ENCODE peak calls at places on chromosomes 7 and 10, in five cellular contexts. P is right atrium auricular region, M is Calu3, Q is suprapubic skin, B is astrocyte. I is an unnamed sample.

GRCh38 chr7:8217200-8218068 is 44.5 kb downstream of the ICA1 start:
- DNase-seq in P (no peak), M (peak; percentile 59), Q (no peak), B (peak; percentile 38), I (no peak)

GRCh38 chr7:121531175-121532070 is 135.3 kb upstream of the FAM3C start:
- DNase-seq in P (no peak), M (no peak), Q (no peak), B (peak; percentile 72), I (no peak)

GRCh38 chr7:34718867-34719266 is 60.8 kb downstream of the NPSR1 start:
- DNase-seq in P (no peak), M (no peak), Q (no peak), B (no peak), I (no peak)

GRCh38 chr7:15341811-15342210 is 220.0 kb downstream of the AGMO start:
- DNase-seq in P (no peak), M (no peak), Q (no peak), B (no peak), I (no peak)

GRCh38 chr7:141016349-141016748 is 1.6 kb upstream of the MRPS33 start:
- DNase-seq in P (no peak), M (no peak), Q (no peak), B (no peak), I (no peak)

GRCh38 chr7:49228447-49228846 is 304.1 kb downstream of the CDC14C start:
- DNase-seq in P (no peak), M (no peak), Q (no peak), B (no peak), I (no peak)

GRCh38 chr7:123961731-123962130 is 36.7 kb downstream of the SPAM1 start:
- DNase-seq in P (no peak), M (no peak), Q (no peak), B (no peak), I (no peak)

GRCh38 chr10:97943294-97943693 is 87.1 kb downstream of the CRTAC1 start:
- DNase-seq in P (no peak), M (no peak), Q (no peak), B (no peak), I (no peak)

GRCh38 chr10:100303724-100304319 is 17.3 kb upstream of the BLOC1S2 start:
- DNase-seq in P (no peak), M (no peak), Q (no peak), B (peak; percentile 14), I (no peak)

GRCh38 chr7:2169923-2170575 is 62.7 kb downstream of the MAD1L1 start:
- DNase-seq in P (peak; percentile 50), M (no peak), Q (no peak), B (no peak), I (no peak)

GRCh38 chr7:90551036-90551435 is 45.1 kb upstream of the CDK14 start:
- DNase-seq in P (no peak), M (peak; percentile 9), Q (no peak), B (no peak), I (no peak)

GRCh38 chr7:28433039-28433438 is 20.7 kb downstream of the CREB5 start:
- DNase-seq in P (no peak), M (no peak), Q (no peak), B (no peak), I (no peak)

GRCh38 chr10:76882245-76882644 is 755.4 kb downstream of the KCNMA1 start:
- DNase-seq in P (no peak), M (no peak), Q (no peak), B (no peak), I (no peak)

GRCh38 chr10:131971591-131971990 is 10.1 kb downstream of the BNIP3 start:
- DNase-seq in P (no peak), M (no peak), Q (no peak), B (no peak), I (no peak)

GRCh38 chr7:129678606-129679005 is 67.1 kb downstream of the NRF1 start:
- DNase-seq in P (no peak), M (no peak), Q (no peak), B (no peak), I (no peak)

GRCh38 chr7:106279425-106280182 is 5.2 kb downstream of the NAMPT start:
- DNase-seq in P (no peak), M (peak; percentile 40), Q (no peak), B (no peak), I (no peak)

GRCh38 chr10:98260752-98261151 is 7.2 kb downstream of the LOXL4 start:
- DNase-seq in P (peak; percentile 52), M (no peak), Q (no peak), B (no peak), I (peak; percentile 66)

GRCh38 chr10:7797582-7797981 is 9.6 kb downstream of the ATP5F1C start:
- DNase-seq in P (no peak), M (peak; percentile 54), Q (no peak), B (peak; percentile 97), I (no peak)

GRCh38 chr10:13681095-13681494 is 94.3 kb downstream of the PRPF18 start:
- DNase-seq in P (no peak), M (no peak), Q (no peak), B (no peak), I (no peak)

GRCh38 chr10:27383595-27384542 is 120.2 kb upstream of the RAB18 start:
- DNase-seq in P (no peak), M (peak; percentile 10), Q (no peak), B (peak; percentile 8), I (no peak)

GRCh38 chr7:100211342-100211780 is 8.4 kb upstream of the PVRIG start:
- DNase-seq in P (no peak), M (no peak), Q (no peak), B (no peak), I (no peak)

GRCh38 chr7:2626498-2627117 is 5.2 kb upstream of the TTYH3 start:
- DNase-seq in P (no peak), M (no peak), Q (no peak), B (peak; percentile 85), I (no peak)

GRCh38 chr7:103521917-103522316 is 75.9 kb upstream of the SLC26A5 start:
- DNase-seq in P (no peak), M (no peak), Q (no peak), B (no peak), I (no peak)

GRCh38 chr7:44801890-44802289 is 5.4 kb downstream of the PPIA start:
- DNase-seq in P (no peak), M (no peak), Q (no peak), B (peak; percentile 63), I (no peak)

GRCh38 chr7:24851791-24852190 is 94.5 kb upstream of the GSDME start:
- DNase-seq in P (no peak), M (no peak), Q (no peak), B (no peak), I (no peak)

GRCh38 chr10:18333616-18334015 is 193.4 kb downstream of the CACNB2 start:
- DNase-seq in P (no peak), M (no peak), Q (no peak), B (no peak), I (no peak)

GRCh38 chr10:34558093-34558492 is 257.0 kb downstream of the PARD3 start:
- DNase-seq in P (no peak), M (no peak), Q (no peak), B (no peak), I (no peak)

DNA sequence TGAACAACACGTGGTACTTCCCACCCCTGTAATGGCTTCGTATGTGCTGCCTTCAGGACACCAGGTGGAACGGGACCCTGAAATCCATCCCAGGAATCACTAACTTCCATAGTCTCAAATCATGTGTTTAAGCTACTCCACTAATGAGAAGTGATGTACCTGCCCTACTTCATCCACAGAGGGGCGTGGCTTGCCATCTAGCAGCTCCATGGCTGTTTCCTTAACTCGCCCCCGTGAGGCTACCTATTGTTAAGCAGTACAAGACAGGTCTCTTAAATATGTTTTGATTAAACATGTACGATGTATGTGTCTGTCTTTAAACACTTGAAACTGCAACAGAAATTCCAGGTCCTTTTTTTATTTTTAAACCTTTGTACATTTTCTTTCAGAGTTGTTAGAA is 31.8 kb downstream of the ARL3 start:
- DNase-seq in P (no peak), M (no peak), Q (peak; percentile 44), B (no peak), I (no peak)
- TF ChIP-seq CTCF in P (no peak), M (no peak), Q (no peak), B (no peak), I (no peak)

DNA sequence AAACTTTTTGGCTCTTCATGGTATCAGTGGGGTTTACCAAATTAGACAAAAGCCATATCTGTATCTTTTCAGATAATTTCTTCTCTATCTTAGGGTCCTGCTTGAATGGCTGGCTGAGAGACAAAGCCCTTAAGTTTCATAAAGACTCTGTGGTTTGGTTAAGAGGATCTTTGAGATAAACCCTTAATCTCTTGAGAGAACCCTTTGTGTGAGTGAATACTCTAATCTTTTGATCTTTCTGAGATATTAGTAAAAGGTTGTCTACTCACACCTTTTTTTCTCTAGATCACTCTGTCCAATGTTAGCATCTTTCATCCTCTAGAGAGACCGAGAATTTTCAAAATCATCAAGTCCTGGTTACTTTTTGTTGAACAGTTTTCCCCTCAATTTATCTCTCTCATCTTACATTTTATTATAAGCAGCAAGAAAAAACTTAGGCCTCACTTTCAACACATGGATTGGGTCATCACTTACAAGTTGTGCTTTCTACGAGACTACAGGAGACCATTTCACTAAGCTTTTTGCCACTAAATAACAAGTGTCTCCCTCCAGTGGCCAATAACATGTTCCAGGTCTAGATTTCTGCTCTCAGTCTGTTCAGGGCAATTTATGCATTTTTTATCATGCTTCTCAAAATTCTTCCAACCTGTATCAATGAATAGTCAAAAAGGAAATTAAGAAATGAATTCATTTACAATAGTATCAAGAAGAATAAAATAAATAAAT is 28.4 kb downstream of the DNAJC9 start:
- DNase-seq in P (no peak), M (peak; percentile 6), Q (no peak), B (no peak), I (no peak)
- TF ChIP-seq CTCF in P (no peak), M (no peak), Q (no peak), B (peak; percentile 40), I (peak; percentile 63)

GRCh38 chr10:79106651-79107050 is 37.9 kb downstream of the ZMIZ1 start:
- DNase-seq in P (no peak), M (no peak), Q (no peak), B (no peak), I (no peak)

GRCh38 chr10:79106251-79106650 is 37.5 kb downstream of the ZMIZ1 start:
- DNase-seq in P (no peak), M (no peak), Q (no peak), B (no peak), I (no peak)

GRCh38 chr10:79104264-79104954 is 35.6 kb downstream of the ZMIZ1 start:
- DNase-seq in P (peak; percentile 70), M (no peak), Q (no peak), B (peak; percentile 70), I (no peak)

GRCh38 chr10:79105818-79106217 is 37.1 kb downstream of the ZMIZ1 start:
- DNase-seq in P (no peak), M (no peak), Q (no peak), B (no peak), I (no peak)

DNA sequence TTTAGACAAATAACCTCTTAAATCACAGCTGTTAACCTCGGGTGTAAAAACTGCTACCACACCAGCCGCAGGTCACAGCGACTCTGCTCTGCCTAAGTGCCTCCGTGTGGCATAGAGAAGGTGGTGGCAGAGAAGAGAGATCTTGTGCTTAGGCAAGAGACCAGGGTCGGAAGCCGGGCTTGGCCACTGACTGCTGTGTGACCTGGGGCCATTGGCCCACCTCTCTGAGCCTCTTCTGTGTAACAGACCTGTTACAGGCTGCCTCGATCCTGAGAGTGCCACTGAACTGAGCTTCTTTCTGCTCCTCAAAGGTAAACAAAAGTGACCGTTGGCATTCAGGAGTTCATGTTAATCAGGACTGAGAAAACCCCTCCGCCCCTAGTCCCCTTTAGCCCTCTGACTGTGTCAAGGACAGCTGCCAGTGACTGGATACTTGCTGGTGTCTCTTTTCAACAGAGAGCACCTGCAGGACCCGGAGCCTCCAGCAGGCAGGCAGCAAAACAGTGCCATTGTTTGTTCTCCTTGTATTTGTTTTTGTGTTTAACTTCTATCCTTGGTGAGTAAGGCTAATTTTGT is 36.5 kb downstream of the ZMIZ1 start:
- DNase-seq in P (no peak), M (no peak), Q (no peak), B (no peak), I (no peak)
- TF ChIP-seq CTCF in P (no peak), M (no peak), Q (peak; percentile 13), B (no peak), I (peak; percentile 61)

GRCh38 chr10:16843252-16843870 is 26.1 kb upstream of the RSU1 start:
- DNase-seq in P (no peak), M (peak; percentile 11), Q (no peak), B (peak; percentile 70), I (no peak)
- TF ChIP-seq CTCF in P (peak; percentile 63), M (peak; percentile 27), Q (peak; percentile 63), B (peak; percentile 49), I (peak; percentile 84)

I was measured in type B pancreatic cell.